ENCODE peak calls at places on chromosomes 7 and 10, in eight cellular contexts. N, M, C, A, K, H, F and I are unnamed samples.

GRCh38 chr7:19051767-19052375 is 65.6 kb downstream of the TWIST1 start:
- DNase-seq in K (peak; percentile 26), A (peak; percentile 52), C (no peak), M (no peak), N (peak; percentile 36), H (peak; percentile 35), F (peak; percentile 38), I (no peak)

GRCh38 chr7:107472116-107472515 is 2.3 kb downstream of the GPR22 start:
- DNase-seq in K (no peak), A (no peak), H (no peak), N (no peak), M (no peak), F (no peak), C (no peak), I (no peak)

GRCh38 chr7:87435546-87435945 is 39.9 kb downstream of the ABCB4 start:
- DNase-seq in F (no peak), N (no peak), A (no peak), M (no peak), C (no peak), H (no peak), K (no peak), I (no peak)

GRCh38 chr7:117875566-117875965 is 2.3 kb upstream of the CTTNBP2 start:
- DNase-seq in M (peak; percentile 86), C (no peak), H (peak; percentile 8), A (peak; percentile 24), K (peak; percentile 6), F (no peak), N (no peak), I (no peak)

GRCh38 chr7:55046582-55047347 is 27.9 kb downstream of the EGFR start:
- DNase-seq in H (no peak), A (no peak), C (no peak), N (no peak), M (peak; percentile 72), F (no peak), K (no peak), I (no peak)

GRCh38 chr7:70494225-70494877 is 637.6 kb upstream of the GALNT17 start:
- DNase-seq in K (no peak), F (no peak), H (no peak), N (no peak), C (no peak), A (no peak), M (peak; percentile 77), I (no peak)

GRCh38 chr7:71987200-71987767 is 424.9 kb downstream of the CALN1 start:
- DNase-seq in F (no peak), K (no peak), N (no peak), A (no peak), C (no peak), H (no peak), M (no peak), I (no peak)

GRCh38 chr7:147858421-147858820 is 732.1 kb upstream of the C7orf33 start:
- DNase-seq in A (no peak), N (no peak), M (no peak), C (no peak), H (no peak), K (no peak), F (no peak), I (no peak)

GRCh38 chr10:58782876-58783859 is 270.5 kb downstream of the BICC1 start:
- DNase-seq in C (no peak), F (no peak), H (no peak), A (no peak), N (no peak), M (no peak), K (no peak), I (no peak)